ENCODE peak calls at places on chromosomes 7 and 10, in ten cellular contexts. One of them, this sample, is unnamed.

GRCh38 chr7:55363386-55364170 is 1.6 kb upstream of the LANCL2 start:
- DNase-seq in mucosa of gallbladder: no peak
- DNase-seq in effector memory CD8-positive, alpha-beta T cell: no peak
- DNase-seq in endothelial cell: no peak
- DNase-seq in CD4-positive, CD25-positive, alpha-beta regulatory T cell: no peak
- DNase-seq in mucosa of descending colon: no peak
- DNase-seq in germinal center: no peak
- DNase-seq in AG20443: no peak
- DNase-seq in CD8-positive, alpha-beta T cell: no peak
- DNase-seq in cardiac fibroblast: no peak
- DNase-seq in this sample: no peak

GRCh38 chr10:16816142-16816541 is 1.1 kb downstream of the RSU1 start:
- DNase-seq in mucosa of gallbladder: no peak
- DNase-seq in effector memory CD8-positive, alpha-beta T cell: no peak
- DNase-seq in endothelial cell: no peak
- DNase-seq in CD4-positive, CD25-positive, alpha-beta regulatory T cell: no peak
- DNase-seq in mucosa of descending colon: no peak
- DNase-seq in germinal center: no peak
- DNase-seq in AG20443: peak; percentile 12
- DNase-seq in CD8-positive, alpha-beta T cell: no peak
- DNase-seq in cardiac fibroblast: no peak
- DNase-seq in this sample: no peak

GRCh38 chr7:2309889-2310331 is 4.3 kb downstream of the SNX8 start:
- DNase-seq in mucosa of gallbladder: no peak
- DNase-seq in effector memory CD8-positive, alpha-beta T cell: no peak
- DNase-seq in endothelial cell: no peak
- DNase-seq in CD4-positive, CD25-positive, alpha-beta regulatory T cell: no peak
- DNase-seq in mucosa of descending colon: no peak
- DNase-seq in germinal center: no peak
- DNase-seq in AG20443: no peak
- DNase-seq in CD8-positive, alpha-beta T cell: no peak
- DNase-seq in cardiac fibroblast: peak; percentile 85
- DNase-seq in this sample: peak; percentile 70

GRCh38 chr10:76581685-76582084 is 1055.9 kb downstream of the KCNMA1 start:
- DNase-seq in mucosa of gallbladder: no peak
- DNase-seq in effector memory CD8-positive, alpha-beta T cell: no peak
- DNase-seq in endothelial cell: no peak
- DNase-seq in CD4-positive, CD25-positive, alpha-beta regulatory T cell: no peak
- DNase-seq in mucosa of descending colon: no peak
- DNase-seq in germinal center: no peak
- DNase-seq in AG20443: no peak
- DNase-seq in CD8-positive, alpha-beta T cell: no peak
- DNase-seq in cardiac fibroblast: no peak
- DNase-seq in this sample: peak; percentile 40

GRCh38 chr10:121926669-121927360 is 1.0 kb downstream of the ATE1 start:
- DNase-seq in mucosa of gallbladder: no peak
- DNase-seq in effector memory CD8-positive, alpha-beta T cell: no peak
- DNase-seq in endothelial cell: no peak
- DNase-seq in CD4-positive, CD25-positive, alpha-beta regulatory T cell: no peak
- DNase-seq in mucosa of descending colon: no peak
- DNase-seq in germinal center: peak; percentile 48
- DNase-seq in AG20443: peak; percentile 49
- DNase-seq in CD8-positive, alpha-beta T cell: no peak
- DNase-seq in cardiac fibroblast: peak; percentile 52
- DNase-seq in this sample: peak; percentile 48

GRCh38 chr7:66070222-66070621 is 5.4 kb upstream of the ASL start:
- DNase-seq in mucosa of gallbladder: no peak
- DNase-seq in effector memory CD8-positive, alpha-beta T cell: no peak
- DNase-seq in endothelial cell: no peak
- DNase-seq in CD4-positive, CD25-positive, alpha-beta regulatory T cell: no peak
- DNase-seq in mucosa of descending colon: no peak
- DNase-seq in germinal center: no peak
- DNase-seq in AG20443: no peak
- DNase-seq in CD8-positive, alpha-beta T cell: no peak
- DNase-seq in cardiac fibroblast: no peak
- DNase-seq in this sample: no peak

GRCh38 chr10:8033812-8034665 is 20.4 kb upstream of the GATA3 start:
- DNase-seq in mucosa of gallbladder: no peak
- DNase-seq in effector memory CD8-positive, alpha-beta T cell: no peak
- DNase-seq in endothelial cell: no peak
- DNase-seq in CD4-positive, CD25-positive, alpha-beta regulatory T cell: no peak
- DNase-seq in mucosa of descending colon: no peak
- DNase-seq in germinal center: no peak
- DNase-seq in AG20443: peak; percentile 16
- DNase-seq in CD8-positive, alpha-beta T cell: no peak
- DNase-seq in cardiac fibroblast: peak; percentile 27
- DNase-seq in this sample: no peak

GRCh38 chr10:106181491-106181890 is 983.0 kb downstream of the SORCS1 start:
- DNase-seq in mucosa of gallbladder: no peak
- DNase-seq in effector memory CD8-positive, alpha-beta T cell: no peak
- DNase-seq in endothelial cell: no peak
- DNase-seq in CD4-positive, CD25-positive, alpha-beta regulatory T cell: no peak
- DNase-seq in mucosa of descending colon: no peak
- DNase-seq in germinal center: no peak
- DNase-seq in AG20443: peak; percentile 52
- DNase-seq in CD8-positive, alpha-beta T cell: no peak
- DNase-seq in cardiac fibroblast: peak; percentile 42
- DNase-seq in this sample: peak; percentile 14

GRCh38 chr10:123146013-123146891 is 1.7 kb upstream of the HMX2 start:
- DNase-seq in mucosa of gallbladder: no peak
- DNase-seq in effector memory CD8-positive, alpha-beta T cell: no peak
- DNase-seq in endothelial cell: no peak
- DNase-seq in CD4-positive, CD25-positive, alpha-beta regulatory T cell: no peak
- DNase-seq in mucosa of descending colon: no peak
- DNase-seq in germinal center: no peak
- DNase-seq in AG20443: no peak
- DNase-seq in CD8-positive, alpha-beta T cell: no peak
- DNase-seq in cardiac fibroblast: no peak
- DNase-seq in this sample: no peak

GRCh38 chr7:6012355-6013104 is 3.5 kb downstream of the AIMP2 start:
- DNase-seq in mucosa of gallbladder: peak; percentile 17
- DNase-seq in effector memory CD8-positive, alpha-beta T cell: no peak
- DNase-seq in endothelial cell: no peak
- DNase-seq in CD4-positive, CD25-positive, alpha-beta regulatory T cell: no peak
- DNase-seq in mucosa of descending colon: peak; percentile 66
- DNase-seq in germinal center: no peak
- DNase-seq in AG20443: no peak
- DNase-seq in CD8-positive, alpha-beta T cell: no peak
- DNase-seq in cardiac fibroblast: no peak
- DNase-seq in this sample: peak; percentile 17

GRCh38 chr7:156145996-156146395 is 333.7 kb upstream of the SHH start:
- DNase-seq in mucosa of gallbladder: no peak
- DNase-seq in effector memory CD8-positive, alpha-beta T cell: no peak
- DNase-seq in endothelial cell: no peak
- DNase-seq in CD4-positive, CD25-positive, alpha-beta regulatory T cell: no peak
- DNase-seq in mucosa of descending colon: no peak
- DNase-seq in germinal center: no peak
- DNase-seq in AG20443: no peak
- DNase-seq in CD8-positive, alpha-beta T cell: no peak
- DNase-seq in cardiac fibroblast: no peak
- DNase-seq in this sample: no peak

GRCh38 chr10:70761031-70761601 is 24.1 kb downstream of the TBATA start:
- DNase-seq in mucosa of gallbladder: no peak
- DNase-seq in effector memory CD8-positive, alpha-beta T cell: no peak
- DNase-seq in endothelial cell: peak; percentile 43
- DNase-seq in CD4-positive, CD25-positive, alpha-beta regulatory T cell: no peak
- DNase-seq in mucosa of descending colon: no peak
- DNase-seq in germinal center: no peak
- DNase-seq in AG20443: no peak
- DNase-seq in CD8-positive, alpha-beta T cell: no peak
- DNase-seq in cardiac fibroblast: peak; percentile 50
- DNase-seq in this sample: no peak

GRCh38 chr7:6636741-6637543 is at the start of gene ZNF316:
- DNase-seq in mucosa of gallbladder: peak; percentile 39
- DNase-seq in effector memory CD8-positive, alpha-beta T cell: peak; percentile 64
- DNase-seq in endothelial cell: peak; percentile 48
- DNase-seq in CD4-positive, CD25-positive, alpha-beta regulatory T cell: peak; percentile 63
- DNase-seq in mucosa of descending colon: peak; percentile 76
- DNase-seq in germinal center: peak; percentile 88
- DNase-seq in AG20443: peak; percentile 97
- DNase-seq in CD8-positive, alpha-beta T cell: peak; percentile 53
- DNase-seq in cardiac fibroblast: peak; percentile 64
- DNase-seq in this sample: peak; percentile 52

GRCh38 chr10:6579904-6580278 is at the start of gene PRKCQ:
- DNase-seq in mucosa of gallbladder: no peak
- DNase-seq in effector memory CD8-positive, alpha-beta T cell: no peak
- DNase-seq in endothelial cell: peak; percentile 52
- DNase-seq in CD4-positive, CD25-positive, alpha-beta regulatory T cell: no peak
- DNase-seq in mucosa of descending colon: peak; percentile 60
- DNase-seq in germinal center: no peak
- DNase-seq in AG20443: no peak
- DNase-seq in CD8-positive, alpha-beta T cell: no peak
- DNase-seq in cardiac fibroblast: peak; percentile 43
- DNase-seq in this sample: no peak

GRCh38 chr7:131945313-131945831 is 388.9 kb upstream of the PODXL start:
- DNase-seq in mucosa of gallbladder: peak; percentile 31
- DNase-seq in effector memory CD8-positive, alpha-beta T cell: no peak
- DNase-seq in endothelial cell: peak; percentile 82
- DNase-seq in CD4-positive, CD25-positive, alpha-beta regulatory T cell: no peak
- DNase-seq in mucosa of descending colon: peak; percentile 59
- DNase-seq in germinal center: peak; percentile 50
- DNase-seq in AG20443: peak; percentile 84
- DNase-seq in CD8-positive, alpha-beta T cell: no peak
- DNase-seq in cardiac fibroblast: peak; percentile 48
- DNase-seq in this sample: peak; percentile 3

GRCh38 chr10:13099666-13100348 is at the start of gene OPTN:
- DNase-seq in mucosa of gallbladder: peak; percentile 76
- DNase-seq in effector memory CD8-positive, alpha-beta T cell: peak; percentile 71
- DNase-seq in endothelial cell: peak; percentile 82
- DNase-seq in CD4-positive, CD25-positive, alpha-beta regulatory T cell: peak; percentile 78
- DNase-seq in mucosa of descending colon: peak; percentile 88
- DNase-seq in germinal center: peak; percentile 77
- DNase-seq in AG20443: peak; percentile 96
- DNase-seq in CD8-positive, alpha-beta T cell: peak; percentile 62
- DNase-seq in cardiac fibroblast: peak; percentile 81
- DNase-seq in this sample: peak; percentile 77

GRCh38 chr7:41508755-41509154 is 194.1 kb downstream of the INHBA start:
- DNase-seq in mucosa of gallbladder: no peak
- DNase-seq in effector memory CD8-positive, alpha-beta T cell: no peak
- DNase-seq in endothelial cell: no peak
- DNase-seq in CD4-positive, CD25-positive, alpha-beta regulatory T cell: no peak
- DNase-seq in mucosa of descending colon: no peak
- DNase-seq in germinal center: no peak
- DNase-seq in AG20443: no peak
- DNase-seq in CD8-positive, alpha-beta T cell: no peak
- DNase-seq in cardiac fibroblast: no peak
- DNase-seq in this sample: peak; percentile 13

GRCh38 chr10:75982611-75983369 is 551.4 kb downstream of the LRMDA start:
- DNase-seq in mucosa of gallbladder: no peak
- DNase-seq in effector memory CD8-positive, alpha-beta T cell: no peak
- DNase-seq in endothelial cell: no peak
- DNase-seq in CD4-positive, CD25-positive, alpha-beta regulatory T cell: no peak
- DNase-seq in mucosa of descending colon: no peak
- DNase-seq in germinal center: no peak
- DNase-seq in AG20443: peak; percentile 68
- DNase-seq in CD8-positive, alpha-beta T cell: no peak
- DNase-seq in cardiac fibroblast: no peak
- DNase-seq in this sample: peak; percentile 67

GRCh38 chr7:101687791-101688182 is 58.7 kb upstream of the MYL10 start:
- DNase-seq in mucosa of gallbladder: no peak
- DNase-seq in effector memory CD8-positive, alpha-beta T cell: no peak
- DNase-seq in endothelial cell: no peak
- DNase-seq in CD4-positive, CD25-positive, alpha-beta regulatory T cell: no peak
- DNase-seq in mucosa of descending colon: no peak
- DNase-seq in germinal center: no peak
- DNase-seq in AG20443: no peak
- DNase-seq in CD8-positive, alpha-beta T cell: no peak
- DNase-seq in cardiac fibroblast: no peak
- DNase-seq in this sample: no peak

GRCh38 chr7:134004829-134005505 is 122.2 kb upstream of the LRGUK start:
- DNase-seq in mucosa of gallbladder: no peak
- DNase-seq in effector memory CD8-positive, alpha-beta T cell: no peak
- DNase-seq in endothelial cell: no peak
- DNase-seq in CD4-positive, CD25-positive, alpha-beta regulatory T cell: no peak
- DNase-seq in mucosa of descending colon: no peak
- DNase-seq in germinal center: no peak
- DNase-seq in AG20443: no peak
- DNase-seq in CD8-positive, alpha-beta T cell: no peak
- DNase-seq in cardiac fibroblast: no peak
- DNase-seq in this sample: no peak

This sample was measured in fibroblast of gingiva.